ENCODE peak calls at places on chromosomes 2 and 18, in ten cellular contexts. Q is body of pancreas, V is GM12865, I is GM23338, J is lung, N is choroid plexus epithelial cell, L is PC-3, T is foreskin fibroblast, B is astrocyte of the spinal cord, K is fibroblast of mammary gland. O is an unnamed sample.

GRCh38 chr2:48529676-48530032 is 300 bp upstream of the STON1 start:
- DNase-seq in Q (no peak), T (no peak), J (no peak), V (no peak), I (no peak), K (no peak), L (no peak), B (no peak), N (no peak), O (no peak)

GRCh38 chr18:26190506-26190905 is 35.7 kb upstream of the TAF4B start:
- DNase-seq in V (peak), J (no peak), N (no peak), L (no peak), Q (no peak), B (no peak), I (no peak), K (no peak), T (no peak), O (no peak)

GRCh38 chr2:47747878-47748277 is 35.1 kb upstream of the MSH6 start:
- DNase-seq in Q (no peak), L (no peak), I (peak), K (no peak), T (no peak), J (no peak), B (no peak), V (no peak), N (no peak), O (no peak)

GRCh38 chr2:214796901-214797300 is 12.6 kb downstream of the BARD1 start:
- DNase-seq in V (no peak), T (no peak), B (no peak), L (no peak), K (no peak), Q (no peak), N (no peak), I (no peak), J (no peak), O (no peak)

GRCh38 chr18:48123324-48123723 is 192.9 kb upstream of the SMAD2 start:
- DNase-seq in L (no peak), T (no peak), B (no peak), I (no peak), J (no peak), V (no peak), Q (no peak), N (no peak), K (no peak), O (no peak)

GRCh38 chr2:144523606-144524131 is 3.8 kb upstream of the ZEB2 start:
- DNase-seq in I (peak), N (peak), V (no peak), Q (no peak), J (no peak), T (no peak), L (no peak), B (peak), K (no peak), O (no peak)

GRCh38 chr2:238439093-238439849 is 12.5 kb downstream of the ASB1 start:
- DNase-seq in V (no peak), K (peak), I (no peak), T (peak), J (no peak), B (peak), Q (no peak), L (peak), N (peak), O (peak)

GRCh38 chr2:185608799-185609198 is 129.8 kb upstream of the FSIP2 start:
- DNase-seq in L (peak), I (no peak), Q (no peak), N (peak), B (peak), T (no peak), K (peak), J (no peak), V (no peak), O (no peak)

GRCh38 chr2:28338754-28339325 is 53.8 kb upstream of the FOSL2 start:
- DNase-seq in I (no peak), B (no peak), N (no peak), Q (no peak), T (no peak), J (no peak), K (no peak), V (no peak), L (no peak), O (no peak)

GRCh38 chr2:177254433-177255226 is 9.9 kb downstream of the NFE2L2 start:
- DNase-seq in Q (peak), K (peak), B (no peak), N (peak), V (no peak), L (no peak), J (no peak), I (peak), T (no peak), O (peak)

GRCh38 chr18:79411614-79412526 is 16.1 kb downstream of the NFATC1 start:
- DNase-seq in L (no peak), N (peak), B (no peak), T (no peak), V (no peak), Q (no peak), J (no peak), K (no peak), I (peak), O (no peak)

GRCh38 chr2:211347328-211347727 is 790.9 kb downstream of the CPS1 start:
- DNase-seq in B (no peak), Q (no peak), N (no peak), K (no peak), L (no peak), V (peak), J (no peak), T (no peak), I (peak), O (no peak)

GRCh38 chr2:218405365-218406208 is 5.9 kb downstream of the CTDSP1 start:
- DNase-seq in B (no peak), V (no peak), L (no peak), N (no peak), T (no peak), J (peak), I (peak), Q (no peak), K (no peak), O (no peak)

GRCh38 chr2:172806426-172807008 is 70.9 kb downstream of the RAPGEF4 start:
- DNase-seq in B (peak), N (peak), I (peak), K (peak), T (peak), J (no peak), V (peak), Q (peak), L (peak), O (peak)

GRCh38 chr2:176503760-176504159 is 234.5 kb downstream of the MTX2 start:
- DNase-seq in V (no peak), Q (no peak), N (no peak), J (no peak), L (no peak), K (no peak), T (no peak), I (no peak), B (no peak), O (no peak)

GRCh38 chr2:45178854-45179253 is 169.6 kb upstream of the SIX2 start:
- DNase-seq in K (peak), Q (no peak), T (peak), I (no peak), J (no peak), B (no peak), V (no peak), N (no peak), L (peak), O (no peak)

GRCh38 chr2:241810304-241811208 is 1.6 kb downstream of the NEU4 start:
- DNase-seq in V (no peak), I (no peak), K (no peak), N (no peak), J (no peak), B (no peak), L (no peak), T (no peak), Q (peak), O (no peak)

GRCh38 chr18:70288171-70288850 is 534 bp upstream of the SOCS6 start:
- DNase-seq in K (peak), N (peak), V (no peak), Q (peak), B (peak), L (peak), I (peak), J (no peak), T (no peak), O (no peak)

GRCh38 chr2:189248116-189248515 is 68.6 kb upstream of the COL5A2 start:
- DNase-seq in Q (no peak), J (no peak), V (no peak), K (no peak), B (no peak), I (no peak), L (no peak), N (no peak), T (no peak), O (no peak)

GRCh38 chr18:57898506-57899124 is 95.5 kb upstream of the ATP8B1 start:
- DNase-seq in T (peak), I (no peak), K (peak), N (peak), J (no peak), B (peak), Q (no peak), V (no peak), L (peak), O (peak)

GRCh38 chr2:239928457-239929350 is 96.4 kb downstream of the NDUFA10 start:
- DNase-seq in N (no peak), T (no peak), Q (no peak), J (no peak), V (no peak), L (no peak), I (peak), K (no peak), B (no peak), O (no peak)

GRCh38 chr2:128370468-128371247 is 52.0 kb upstream of the HS6ST1 start:
- DNase-seq in T (peak), Q (no peak), B (no peak), V (no peak), I (no peak), J (no peak), K (no peak), L (no peak), N (peak), O (no peak)

GRCh38 chr18:49892148-49892924 is 79.0 kb upstream of the ACAA2 start:
- DNase-seq in N (peak), T (no peak), Q (no peak), B (peak), J (no peak), L (peak), V (no peak), K (no peak), I (no peak), O (no peak)

GRCh38 chr2:178223806-178224205 is 29.5 kb downstream of the OSBPL6 start:
- DNase-seq in I (no peak), N (no peak), B (no peak), L (no peak), T (no peak), Q (no peak), V (no peak), K (no peak), J (no peak), O (no peak)

GRCh38 chr2:220043155-220043992 is 415.9 kb downstream of the SLC4A3 start:
- DNase-seq in K (no peak), B (peak), Q (no peak), J (no peak), I (no peak), N (peak), T (no peak), L (peak), V (no peak), O (peak)

GRCh38 chr2:120777787-120778186 is 42.1 kb downstream of the GLI2 start:
- DNase-seq in Q (no peak), T (no peak), K (no peak), B (no peak), J (no peak), N (no peak), I (no peak), V (no peak), L (no peak), O (no peak)

GRCh38 chr2:211766689-211767088 is 771.9 kb downstream of the ERBB4 start:
- DNase-seq in I (peak), Q (peak), N (no peak), V (no peak), J (peak), B (no peak), T (no peak), K (no peak), L (peak), O (no peak)

GRCh38 chr2:162301151-162301804 is 17.2 kb downstream of the IFIH1 start:
- DNase-seq in V (peak), I (peak), T (peak), L (peak), Q (peak), B (peak), J (peak), K (peak), N (peak), O (peak)

GRCh38 chr2:12577567-12577966 is 139.2 kb upstream of the TRIB2 start:
- DNase-seq in I (no peak), B (no peak), T (no peak), V (no peak), J (no peak), Q (no peak), K (no peak), N (no peak), L (no peak), O (no peak)

GRCh38 chr18:28706397-28706796 is 529.5 kb upstream of the CDH2 start:
- DNase-seq in I (no peak), Q (no peak), K (no peak), T (no peak), V (no peak), N (no peak), L (no peak), J (no peak), B (no peak), O (no peak)

GRCh38 chr2:85419009-85419711 is 646 bp downstream of the SH2D6 start:
- DNase-seq in K (no peak), Q (no peak), B (no peak), N (no peak), I (no peak), L (peak), V (no peak), T (no peak), J (no peak), O (no peak)

GRCh38 chr2:231197741-231198290 is 615 bp upstream of the ARMC9 start:
- DNase-seq in B (no peak), I (no peak), K (no peak), J (no peak), T (no peak), V (no peak), Q (no peak), N (no peak), L (no peak), O (no peak)

GRCh38 chr2:64987963-64988419 is 1.2 kb upstream of the SLC1A4 start:
- DNase-seq in K (peak), T (no peak), V (no peak), I (peak), Q (no peak), N (peak), L (peak), J (no peak), B (no peak), O (peak)

GRCh38 chr2:110865188-110865587 is 132.8 kb downstream of the ACOXL start:
- DNase-seq in V (peak), L (peak), B (no peak), T (no peak), Q (no peak), K (peak), N (peak), J (no peak), I (no peak), O (no peak)

GRCh38 chr2:207253946-207254345 is 88.2 kb upstream of the KLF7 start:
- DNase-seq in T (peak), N (peak), L (peak), Q (no peak), K (peak), B (peak), V (no peak), J (no peak), I (no peak), O (peak)

GRCh38 chr18:63205791-63206252 is 113.7 kb downstream of the BCL2 start:
- DNase-seq in I (no peak), K (no peak), J (no peak), Q (no peak), L (no peak), N (no peak), V (peak), B (no peak), T (no peak), O (no peak)

GRCh38 chr2:225400060-225400511 is 576 bp downstream of the NYAP2 start:
- DNase-seq in L (peak), J (no peak), K (peak), N (peak), B (peak), Q (peak), V (peak), T (peak), I (peak), O (peak)
- TF ChIP-seq CTCF in L (no peak), J (no peak), K (no peak), N (no peak), B (no peak), Q (no peak), V (no peak), T (no peak), I (no peak), O (no peak)

GRCh38 chr2:160281213-160281612 is 81.1 kb upstream of the ITGB6 start:
- DNase-seq in N (no peak), Q (no peak), V (no peak), B (no peak), T (no peak), J (no peak), L (no peak), I (no peak), K (no peak), O (no peak)

GRCh38 chr2:160278101-160278888 is 78.2 kb upstream of the ITGB6 start:
- DNase-seq in T (no peak), K (no peak), I (no peak), J (no peak), L (no peak), Q (no peak), V (no peak), B (no peak), N (no peak), O (no peak)

GRCh38 chr2:160282063-160282580 is 82.0 kb upstream of the ITGB6 start:
- DNase-seq in N (peak), L (no peak), B (peak), T (no peak), J (no peak), V (no peak), I (no peak), Q (no peak), K (peak), O (no peak)

GRCh38 chr2:160278889-160279196 is 78.8 kb upstream of the ITGB6 start:
- DNase-seq in T (no peak), J (no peak), I (peak), N (peak), B (peak), Q (no peak), V (no peak), K (peak), L (peak), O (peak)

DNA sequence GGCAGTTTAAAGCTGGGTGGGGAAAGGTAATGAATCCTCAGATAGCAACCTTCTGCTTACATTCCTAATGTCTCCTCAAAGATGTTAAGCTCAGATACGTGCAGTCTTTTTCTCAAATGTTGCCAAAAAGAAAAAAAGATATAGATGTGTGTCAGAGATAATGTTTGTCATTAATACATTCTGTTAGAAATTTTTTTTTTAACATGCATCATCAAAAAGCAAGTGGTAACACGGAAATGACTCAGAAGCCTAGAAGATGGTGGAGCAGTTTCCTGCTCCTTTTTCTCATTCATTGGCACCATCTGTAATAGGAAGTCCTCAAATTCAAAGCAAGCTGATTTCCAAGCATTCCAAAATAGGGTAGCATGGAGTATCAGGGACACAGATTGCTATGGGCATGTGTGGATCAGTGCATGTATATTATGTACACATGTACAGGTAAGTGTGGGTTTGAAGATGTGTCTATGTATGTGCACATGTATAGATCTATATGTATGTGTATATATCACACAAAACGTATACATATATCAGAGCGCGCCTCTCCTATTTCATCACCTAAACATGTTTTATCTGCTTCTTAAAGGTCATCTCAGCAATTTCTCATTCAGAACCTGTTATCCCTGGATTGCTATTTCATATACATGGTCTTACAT is 79.9 kb upstream of the ITGB6 start:
- DNase-seq in Q (no peak), L (peak), T (peak), K (peak), B (no peak), N (no peak), J (no peak), I (no peak), V (no peak), O (peak)
- TF ChIP-seq CTCF in Q (no peak), L (no peak), T (no peak), K (no peak), B (no peak), N (no peak), J (no peak), I (no peak), V (no peak), O (no peak)

GRCh38 chr2:201232125-201232815 is 28.1 kb upstream of the CASP8 start:
- DNase-seq in V (peak), T (peak), Q (peak), L (peak), I (peak), B (peak), N (peak), K (peak), J (peak), O (peak)

GRCh38 chr2:201235865-201236811 is 24.2 kb upstream of the CASP8 start:
- DNase-seq in I (peak), T (peak), Q (peak), N (peak), J (peak), V (peak), K (peak), B (peak), L (peak), O (peak)

GRCh38 chr2:201234167-201235139 is 25.9 kb upstream of the CASP8 start:
- DNase-seq in Q (no peak), L (peak), N (peak), I (no peak), K (no peak), T (no peak), J (no peak), B (no peak), V (no peak), O (no peak)

GRCh38 chr2:201237486-201238241 is 22.7 kb upstream of the CASP8 start:
- DNase-seq in B (no peak), N (no peak), L (no peak), V (no peak), Q (no peak), J (no peak), K (no peak), I (no peak), T (no peak), O (no peak)

GRCh38 chr2:201233192-201234166 is 26.9 kb upstream of the CASP8 start:
- DNase-seq in I (peak), J (peak), N (peak), B (no peak), L (peak), Q (peak), K (peak), T (no peak), V (peak), O (no peak)
- TF ChIP-seq CTCF in I (no peak), J (no peak), N (no peak), B (no peak), L (no peak), Q (no peak), K (no peak), T (no peak), V (no peak), O (no peak)

GRCh38 chr2:19021100-19021476 is 337.3 kb downstream of the OSR1 start:
- DNase-seq in J (no peak), N (peak), Q (no peak), T (peak), V (no peak), B (peak), K (peak), L (peak), I (no peak), O (peak)
- TF ChIP-seq CTCF in J (no peak), N (no peak), Q (no peak), T (no peak), V (no peak), B (no peak), K (no peak), L (no peak), I (no peak), O (no peak)

GRCh38 chr2:38835015-38835601 is 40.6 kb downstream of the DHX57 start:
- DNase-seq in L (peak), V (peak), Q (no peak), J (no peak), K (peak), N (peak), B (peak), I (peak), T (no peak), O (peak)
- TF ChIP-seq CTCF in L (peak), V (peak), Q (peak), J (no peak), K (peak), N (peak), B (peak), I (peak), T (peak), O (peak)